ENCODE peak calls at places on chromosomes 7 and 10, in six cellular contexts. One of them, this sample, is unnamed.

GRCh38 chr10:3805791-3806381 is 20.9 kb upstream of the KLF6 start:
- DNase-seq in HCT116: peak; percentile 51
- DNase-seq in K562: peak; percentile 63
- DNase-seq in H1: no peak
- DNase-seq in HepG2: no peak
- DNase-seq in GM12878: no peak
- DNase-seq in this sample: no peak

GRCh38 chr10:96292971-96293909 is 11.0 kb upstream of the DNTT start:
- DNase-seq in HCT116: peak; percentile 47
- DNase-seq in K562: peak; percentile 19
- DNase-seq in H1: no peak
- DNase-seq in HepG2: peak; percentile 70
- DNase-seq in GM12878: no peak
- DNase-seq in this sample: peak; percentile 11

GRCh38 chr7:135403302-135403701 is 106.6 kb downstream of the CNOT4 start:
- DNase-seq in HCT116: no peak
- DNase-seq in K562: no peak
- DNase-seq in H1: no peak
- DNase-seq in HepG2: no peak
- DNase-seq in GM12878: no peak
- DNase-seq in this sample: no peak

GRCh38 chr10:21421794-21422193 is 103.7 kb downstream of the SKIDA1 start:
- DNase-seq in HCT116: no peak
- DNase-seq in K562: no peak
- DNase-seq in H1: no peak
- DNase-seq in HepG2: no peak
- DNase-seq in GM12878: no peak
- DNase-seq in this sample: no peak

GRCh38 chr7:95066736-95067530 is 159.5 kb downstream of the PPP1R9A start:
- DNase-seq in HCT116: no peak
- DNase-seq in K562: no peak
- DNase-seq in H1: no peak
- DNase-seq in HepG2: peak; percentile 75
- DNase-seq in GM12878: no peak
- DNase-seq in this sample: no peak

GRCh38 chr7:44515595-44516268 is 25.3 kb upstream of the NUDCD3 start:
- DNase-seq in HCT116: no peak
- DNase-seq in K562: no peak
- DNase-seq in H1: no peak
- DNase-seq in HepG2: no peak
- DNase-seq in GM12878: no peak
- DNase-seq in this sample: no peak

GRCh38 chr10:60654813-60655464 is 123.3 kb upstream of the CDK1 start:
- DNase-seq in HCT116: peak; percentile 44
- DNase-seq in K562: no peak
- DNase-seq in H1: no peak
- DNase-seq in HepG2: no peak
- DNase-seq in GM12878: no peak
- DNase-seq in this sample: no peak

GRCh38 chr7:132865766-132866531 is 215.9 kb downstream of the CHCHD3 start:
- DNase-seq in HCT116: no peak
- DNase-seq in K562: no peak
- DNase-seq in H1: no peak
- DNase-seq in HepG2: peak; percentile 17
- DNase-seq in GM12878: no peak
- DNase-seq in this sample: no peak

GRCh38 chr7:112876877-112877276 is 86.7 kb upstream of the TMEM168 start:
- DNase-seq in HCT116: no peak
- DNase-seq in K562: no peak
- DNase-seq in H1: no peak
- DNase-seq in HepG2: peak; percentile 44
- DNase-seq in GM12878: no peak
- DNase-seq in this sample: no peak

GRCh38 chr7:95725170-95725569 is 47.2 kb upstream of the DYNC1I1 start:
- DNase-seq in HCT116: no peak
- DNase-seq in K562: no peak
- DNase-seq in H1: no peak
- DNase-seq in HepG2: no peak
- DNase-seq in GM12878: no peak
- DNase-seq in this sample: no peak

GRCh38 chr7:141320287-141320686 is 230.9 kb upstream of the AGK start:
- DNase-seq in HCT116: no peak
- DNase-seq in K562: no peak
- DNase-seq in H1: no peak
- DNase-seq in HepG2: no peak
- DNase-seq in GM12878: no peak
- DNase-seq in this sample: no peak

GRCh38 chr7:7693881-7694280 is 24.5 kb downstream of the RPA3 start:
- DNase-seq in HCT116: peak; percentile 51
- DNase-seq in K562: no peak
- DNase-seq in H1: no peak
- DNase-seq in HepG2: peak; percentile 69
- DNase-seq in GM12878: no peak
- DNase-seq in this sample: no peak

GRCh38 chr10:124362572-124362971 is 56.2 kb downstream of the OAT start:
- DNase-seq in HCT116: no peak
- DNase-seq in K562: no peak
- DNase-seq in H1: peak; percentile 33
- DNase-seq in HepG2: no peak
- DNase-seq in GM12878: no peak
- DNase-seq in this sample: peak; percentile 58

GRCh38 chr7:38863609-38864291 is 45.2 kb downstream of the VPS41 start:
- DNase-seq in HCT116: peak; percentile 85
- DNase-seq in K562: no peak
- DNase-seq in H1: peak; percentile 9
- DNase-seq in HepG2: peak; percentile 67
- DNase-seq in GM12878: no peak
- DNase-seq in this sample: no peak

GRCh38 chr7:140656548-140657515 is 15.9 kb upstream of the ADCK2 start:
- DNase-seq in HCT116: no peak
- DNase-seq in K562: no peak
- DNase-seq in H1: no peak
- DNase-seq in HepG2: peak; percentile 27
- DNase-seq in GM12878: no peak
- DNase-seq in this sample: no peak

GRCh38 chr7:94303736-94304135 is 91.0 kb upstream of the COL1A2 start:
- DNase-seq in HCT116: no peak
- DNase-seq in K562: no peak
- DNase-seq in H1: no peak
- DNase-seq in HepG2: no peak
- DNase-seq in GM12878: no peak
- DNase-seq in this sample: no peak

GRCh38 chr7:95718556-95719410 is 53.6 kb upstream of the DYNC1I1 start:
- DNase-seq in HCT116: peak; percentile 7
- DNase-seq in K562: peak; percentile 12
- DNase-seq in H1: no peak
- DNase-seq in HepG2: no peak
- DNase-seq in GM12878: no peak
- DNase-seq in this sample: no peak

GRCh38 chr10:132714096-132714721 is 71.7 kb downstream of the NKX6-2 start:
- DNase-seq in HCT116: no peak
- DNase-seq in K562: no peak
- DNase-seq in H1: peak; percentile 5
- DNase-seq in HepG2: no peak
- DNase-seq in GM12878: no peak
- DNase-seq in this sample: no peak

GRCh38 chr10:126097558-126098215 is 201.3 kb downstream of the FANK1 start:
- DNase-seq in HCT116: no peak
- DNase-seq in K562: no peak
- DNase-seq in H1: no peak
- DNase-seq in HepG2: peak; percentile 4
- DNase-seq in GM12878: no peak
- DNase-seq in this sample: no peak

GRCh38 chr10:31803606-31804195 is 124.9 kb downstream of the ARHGAP12 start:
- DNase-seq in HCT116: no peak
- DNase-seq in K562: no peak
- DNase-seq in H1: no peak
- DNase-seq in HepG2: no peak
- DNase-seq in GM12878: no peak
- DNase-seq in this sample: no peak

GRCh38 chr7:131688738-131689661 is 132.6 kb upstream of the PODXL start:
- DNase-seq in HCT116: peak; percentile 23
- DNase-seq in K562: peak; percentile 94
- DNase-seq in H1: peak; percentile 75
- DNase-seq in HepG2: peak; percentile 49
- DNase-seq in GM12878: no peak
- DNase-seq in this sample: peak; percentile 82

GRCh38 chr7:140604760-140605159 is 35.9 kb downstream of the DENND2A start:
- DNase-seq in HCT116: no peak
- DNase-seq in K562: no peak
- DNase-seq in H1: no peak
- DNase-seq in HepG2: peak; percentile 27
- DNase-seq in GM12878: no peak
- DNase-seq in this sample: no peak

GRCh38 chr7:119936876-119937275 is 336.1 kb upstream of the KCND2 start:
- DNase-seq in HCT116: no peak
- DNase-seq in K562: no peak
- DNase-seq in H1: no peak
- DNase-seq in HepG2: no peak
- DNase-seq in GM12878: no peak
- DNase-seq in this sample: no peak

GRCh38 chr7:20330797-20331230 is at the start of gene ITGB8:
- DNase-seq in HCT116: no peak
- DNase-seq in K562: no peak
- DNase-seq in H1: no peak
- DNase-seq in HepG2: no peak
- DNase-seq in GM12878: no peak
- DNase-seq in this sample: no peak

GRCh38 chr7:136594739-136595144 is 273.7 kb upstream of the CHRM2 start:
- DNase-seq in HCT116: no peak
- DNase-seq in K562: no peak
- DNase-seq in H1: no peak
- DNase-seq in HepG2: no peak
- DNase-seq in GM12878: no peak
- DNase-seq in this sample: no peak

GRCh38 chr10:71613303-71613777 is 106.2 kb downstream of the C10orf105 start:
- DNase-seq in HCT116: peak; percentile 12
- DNase-seq in K562: peak; percentile 68
- DNase-seq in H1: no peak
- DNase-seq in HepG2: no peak
- DNase-seq in GM12878: no peak
- DNase-seq in this sample: no peak

DNA sequence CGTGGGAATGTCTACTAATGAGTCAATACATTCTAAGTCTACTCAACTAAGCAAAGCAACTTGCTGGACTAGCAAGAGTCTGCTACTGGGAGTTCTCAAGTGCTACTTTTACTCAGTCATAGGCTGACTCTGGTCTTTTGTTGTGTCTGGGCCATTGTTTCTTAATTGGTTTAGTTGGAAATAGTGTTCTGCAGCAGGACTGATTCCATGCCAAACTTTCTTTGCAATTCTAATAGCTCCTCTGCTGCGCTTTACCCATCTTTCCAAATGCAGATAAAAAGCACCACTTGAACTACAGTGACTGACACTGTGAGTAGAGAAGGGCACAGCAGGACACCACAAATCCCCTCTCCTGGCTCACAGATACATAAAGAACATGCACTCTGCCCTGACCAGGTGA is 125.7 kb downstream of the CD36 start:
- DNase-seq in HCT116: no peak
- DNase-seq in K562: no peak
- DNase-seq in H1: peak; percentile 63
- DNase-seq in HepG2: no peak
- DNase-seq in GM12878: no peak
- DNase-seq in this sample: peak; percentile 93
- H3K4me3 ChIP-seq in HCT116: no peak overlapping the region
- H3K4me3 ChIP-seq in K562: no peak overlapping the region
- H3K4me3 ChIP-seq in H1: no peak overlapping the region
- H3K4me3 ChIP-seq in HepG2: no peak overlapping the region
- H3K4me3 ChIP-seq in GM12878: no peak overlapping the region
- H3K4me3 ChIP-seq in this sample: no peak overlapping the region

GRCh38 chr10:30186371-30186875 is 127.0 kb upstream of the JCAD start:
- DNase-seq in HCT116: no peak
- DNase-seq in K562: no peak
- DNase-seq in H1: no peak
- DNase-seq in HepG2: peak; percentile 64
- DNase-seq in GM12878: no peak
- DNase-seq in this sample: no peak

GRCh38 chr10:30188101-30188500 is 128.7 kb upstream of the JCAD start:
- DNase-seq in HCT116: no peak
- DNase-seq in K562: no peak
- DNase-seq in H1: no peak
- DNase-seq in HepG2: no peak
- DNase-seq in GM12878: no peak
- DNase-seq in this sample: no peak

GRCh38 chr10:30187010-30187409 is 127.6 kb upstream of the JCAD start:
- DNase-seq in HCT116: no peak
- DNase-seq in K562: no peak
- DNase-seq in H1: no peak
- DNase-seq in HepG2: no peak
- DNase-seq in GM12878: no peak
- DNase-seq in this sample: no peak

GRCh38 chr10:30184397-30185033 is 125.1 kb upstream of the JCAD start:
- DNase-seq in HCT116: no peak
- DNase-seq in K562: no peak
- DNase-seq in H1: no peak
- DNase-seq in HepG2: no peak
- DNase-seq in GM12878: no peak
- DNase-seq in this sample: no peak

GRCh38 chr10:30185916-30186315 is 126.5 kb upstream of the JCAD start:
- DNase-seq in HCT116: no peak
- DNase-seq in K562: no peak
- DNase-seq in H1: no peak
- DNase-seq in HepG2: no peak
- DNase-seq in GM12878: no peak
- DNase-seq in this sample: no peak
- TF ChIP-seq ZNF274 in HCT116: no peak
- TF ChIP-seq ZNF274 in K562: no peak
- TF ChIP-seq ZNF274 in H1: no peak
- TF ChIP-seq ZNF274 in HepG2: no peak
- TF ChIP-seq ZNF274 in GM12878: no peak
- TF ChIP-seq ZNF274 in this sample: no peak

GRCh38 chr7:151138541-151138910 is 29.0 kb downstream of the GBX1 start:
- DNase-seq in HCT116: no peak
- DNase-seq in K562: no peak
- DNase-seq in H1: no peak
- DNase-seq in HepG2: no peak
- DNase-seq in GM12878: no peak
- DNase-seq in this sample: no peak
- H3K4me3 ChIP-seq in HCT116: no peak overlapping the region
- H3K4me3 ChIP-seq in K562: no peak overlapping the region
- H3K4me3 ChIP-seq in H1: peak overlapping the region; percentile 25
- H3K4me3 ChIP-seq in HepG2: no peak overlapping the region
- H3K4me3 ChIP-seq in GM12878: no peak overlapping the region
- H3K4me3 ChIP-seq in this sample: no peak overlapping the region

DNA sequence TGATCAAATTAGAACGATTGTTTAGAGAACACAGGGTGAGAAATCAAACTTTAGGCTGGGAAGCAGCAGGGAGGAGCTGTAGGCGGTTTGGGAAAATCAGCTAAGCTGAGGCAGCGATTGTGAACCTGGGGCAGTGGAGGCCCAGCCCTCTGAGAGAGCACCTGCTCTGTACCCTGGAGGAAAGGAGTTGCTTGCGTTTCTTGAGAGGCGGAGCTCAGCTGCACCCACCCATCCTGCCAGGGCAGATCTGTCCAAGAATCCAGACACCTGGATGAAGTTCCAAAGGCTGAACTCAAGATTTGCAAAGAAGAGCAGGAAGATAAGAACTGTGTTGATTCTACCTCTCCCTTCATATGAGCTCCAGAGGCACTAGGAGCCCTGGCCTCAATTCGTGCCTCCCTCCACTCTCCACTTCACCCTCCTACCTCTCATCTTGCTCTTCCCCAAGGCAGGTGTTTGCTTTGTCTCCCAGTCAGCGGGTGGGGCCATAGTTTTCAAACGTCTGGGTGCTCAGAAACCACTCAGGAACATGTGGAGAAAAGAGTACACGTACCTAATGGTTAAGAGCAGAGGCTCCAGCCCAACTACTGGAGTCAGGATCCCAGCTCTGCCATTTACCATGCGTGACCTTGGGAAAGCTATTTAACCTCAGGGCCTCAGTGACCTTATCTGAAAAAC is 21.5 kb upstream of the TMEM213 start:
- DNase-seq in HCT116: no peak
- DNase-seq in K562: no peak
- DNase-seq in H1: no peak
- DNase-seq in HepG2: no peak
- DNase-seq in GM12878: no peak
- DNase-seq in this sample: no peak
- TF ChIP-seq ZNF274 in HCT116: no peak
- TF ChIP-seq ZNF274 in K562: no peak
- TF ChIP-seq ZNF274 in H1: no peak
- TF ChIP-seq ZNF274 in HepG2: no peak
- TF ChIP-seq ZNF274 in GM12878: no peak
- TF ChIP-seq ZNF274 in this sample: no peak

This sample was measured in NT2/D1.